ENCODE peak calls at places on chromosome 10, in eight cellular contexts. J is psoas muscle, G is RWPE1, X is dorsolateral prefrontal cortex, Q is HFF-Myc, M is GM12865, D is right lobe of liver, P is AG04450. H is an unnamed sample.

GRCh38 chr10:77249901-77250459 is 387.6 kb downstream of the KCNMA1 start:
- DNase-seq in J (no peak), G (no peak), X (no peak), Q (no peak), M (no peak), D (peak; percentile 85), P (no peak), H (no peak)

GRCh38 chr10:132497788-132498561 is 39.6 kb upstream of the INPP5A start:
- DNase-seq in J (peak; percentile 50), G (no peak), X (no peak), Q (no peak), M (no peak), D (no peak), P (no peak), H (no peak)

GRCh38 chr10:13683017-13683416 is 96.3 kb downstream of the PRPF18 start:
- DNase-seq in J (no peak), G (no peak), X (no peak), Q (no peak), M (no peak), D (no peak), P (no peak), H (no peak)

GRCh38 chr10:110208614-110209398 is 1.4 kb downstream of the MXI1 start:
- DNase-seq in J (peak; percentile 55), G (peak; percentile 54), X (peak; percentile 41), Q (no peak), M (peak; percentile 46), D (no peak), P (no peak), H (no peak)

GRCh38 chr10:5692476-5693358 is 8.1 kb downstream of the TASOR2 start:
- DNase-seq in J (peak; percentile 53), G (peak; percentile 33), X (peak; percentile 38), Q (no peak), M (peak; percentile 83), D (peak; percentile 67), P (no peak), H (peak; percentile 45)

GRCh38 chr10:119199231-119199992 is 8.0 kb upstream of the GRK5 start:
- DNase-seq in J (peak; percentile 60), G (peak; percentile 64), X (peak; percentile 72), Q (peak; percentile 83), M (peak; percentile 80), D (peak; percentile 69), P (no peak), H (peak; percentile 40)

GRCh38 chr10:12419279-12419847 is 70.0 kb downstream of the CAMK1D start:
- DNase-seq in J (peak; percentile 65), G (peak; percentile 89), X (no peak), Q (peak; percentile 66), M (peak; percentile 26), D (peak; percentile 6), P (peak; percentile 93), H (no peak)

GRCh38 chr10:70656489-70656888 is 15.8 kb upstream of the ADAMTS14 start:
- DNase-seq in J (no peak), G (peak; percentile 96), X (no peak), Q (peak; percentile 96), M (peak; percentile 78), D (no peak), P (peak; percentile 98), H (no peak)

GRCh38 chr10:31100176-31100575 is 68.5 kb upstream of the ZNF438 start:
- DNase-seq in J (no peak), G (no peak), X (no peak), Q (no peak), M (no peak), D (no peak), P (no peak), H (no peak)

GRCh38 chr10:34827087-34827766 is 12.1 kb upstream of the PARD3 start:
- DNase-seq in J (no peak), G (no peak), X (no peak), Q (no peak), M (no peak), D (no peak), P (no peak), H (no peak)

GRCh38 chr10:71878327-71879034 is 27.4 kb upstream of the PSAP start:
- DNase-seq in J (no peak), G (no peak), X (no peak), Q (no peak), M (peak; percentile 36), D (no peak), P (no peak), H (no peak)

GRCh38 chr10:123136221-123136805 is 543 bp downstream of the HMX3 start:
- DNase-seq in J (no peak), G (no peak), X (no peak), Q (no peak), M (no peak), D (no peak), P (no peak), H (no peak)

GRCh38 chr10:110864662-110865140 is 7.0 kb upstream of the PDCD4 start:
- DNase-seq in J (no peak), G (no peak), X (no peak), Q (no peak), M (peak; percentile 95), D (no peak), P (no peak), H (no peak)

GRCh38 chr10:117497736-117498135 is 44.8 kb upstream of the EMX2 start:
- DNase-seq in J (no peak), G (no peak), X (no peak), Q (no peak), M (no peak), D (no peak), P (no peak), H (no peak)

GRCh38 chr10:7937315-7937945 is 117.1 kb upstream of the GATA3 start:
- DNase-seq in J (no peak), G (peak; percentile 76), X (no peak), Q (no peak), M (no peak), D (no peak), P (no peak), H (no peak)

GRCh38 chr10:61779950-61780659 is 117.4 kb downstream of the CABCOCO1 start:
- DNase-seq in J (peak; percentile 58), G (peak; percentile 76), X (no peak), Q (no peak), M (no peak), D (no peak), P (no peak), H (no peak)

GRCh38 chr10:132674311-132674710 is 111.6 kb downstream of the NKX6-2 start:
- DNase-seq in J (no peak), G (no peak), X (peak; percentile 11), Q (no peak), M (no peak), D (peak; percentile 13), P (no peak), H (no peak)

GRCh38 chr10:13732485-13732884 is 145.7 kb downstream of the PRPF18 start:
- DNase-seq in J (no peak), G (no peak), X (no peak), Q (no peak), M (no peak), D (no peak), P (no peak), H (no peak)

GRCh38 chr10:3406556-3406955 is 234.0 kb upstream of the PITRM1 start:
- DNase-seq in J (no peak), G (no peak), X (no peak), Q (no peak), M (no peak), D (no peak), P (no peak), H (no peak)

GRCh38 chr10:77267703-77268630 is 369.6 kb downstream of the KCNMA1 start:
- DNase-seq in J (no peak), G (no peak), X (no peak), Q (no peak), M (no peak), D (no peak), P (no peak), H (no peak)

GRCh38 chr10:33743429-33743857 is 409.0 kb upstream of the NRP1 start:
- DNase-seq in J (no peak), G (no peak), X (no peak), Q (no peak), M (peak; percentile 80), D (no peak), P (no peak), H (no peak)

GRCh38 chr10:110872145-110872983 is 636 bp downstream of the PDCD4 start:
- DNase-seq in J (peak; percentile 82), G (peak; percentile 57), X (peak; percentile 62), Q (no peak), M (peak; percentile 88), D (peak; percentile 78), P (no peak), H (peak; percentile 62)

GRCh38 chr10:30701471-30702173 is 72.1 kb upstream of the LYZL2 start:
- DNase-seq in J (no peak), G (no peak), X (no peak), Q (no peak), M (peak; percentile 94), D (no peak), P (no peak), H (no peak)

DNA sequence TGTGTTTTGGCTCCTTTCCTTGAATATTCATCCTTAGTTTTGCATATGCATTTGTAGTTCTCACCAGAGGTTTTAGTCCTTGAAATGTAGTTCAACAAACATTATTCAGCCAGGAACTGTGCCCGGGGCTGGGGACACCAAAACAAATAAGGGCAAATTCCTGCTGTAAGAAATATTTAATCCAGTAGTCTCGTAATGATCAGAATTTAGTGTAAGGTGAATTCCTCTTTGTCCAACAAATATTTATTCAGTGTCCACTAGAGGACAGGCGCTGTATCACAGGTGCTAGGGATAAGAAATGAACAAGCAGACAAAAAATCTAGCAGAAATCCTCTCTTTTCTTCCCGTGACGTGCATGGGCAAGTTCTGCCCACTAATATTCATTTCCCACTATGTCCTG is 17.6 kb downstream of the LGI1 start:
- DNase-seq in J (no peak), G (no peak), X (no peak), Q (no peak), M (no peak), D (peak; percentile 78), P (no peak), H (no peak)
- TF ChIP-seq CTCF in J (no peak), G (no peak), X (no peak), Q (no peak), M (no peak), D (peak; percentile 67), P (no peak), H (no peak)

GRCh38 chr10:68406815-68407585 is at the start of gene RUFY2:
- DNase-seq in J (peak; percentile 90), G (peak; percentile 83), X (peak; percentile 70), Q (peak; percentile 24), M (peak; percentile 88), D (peak; percentile 77), P (peak; percentile 15), H (peak; percentile 82)
- TF ChIP-seq CTCF in J (peak; percentile 95), G (peak; percentile 96), X (peak; percentile 67), Q (peak; percentile 14), M (peak; percentile 75), D (peak; percentile 97), P (peak; percentile 18), H (peak; percentile 89)

GRCh38 chr10:99711129-99711719 is 20.7 kb downstream of the COX15 start:
- DNase-seq in J (no peak), G (peak; percentile 50), X (no peak), Q (peak; percentile 33), M (peak; percentile 56), D (no peak), P (peak; percentile 55), H (no peak)
- TF ChIP-seq CTCF in J (peak; percentile 45), G (peak; percentile 69), X (peak; percentile 59), Q (peak; percentile 51), M (peak; percentile 35), D (peak; percentile 51), P (peak; percentile 69), H (peak; percentile 56)

DNA sequence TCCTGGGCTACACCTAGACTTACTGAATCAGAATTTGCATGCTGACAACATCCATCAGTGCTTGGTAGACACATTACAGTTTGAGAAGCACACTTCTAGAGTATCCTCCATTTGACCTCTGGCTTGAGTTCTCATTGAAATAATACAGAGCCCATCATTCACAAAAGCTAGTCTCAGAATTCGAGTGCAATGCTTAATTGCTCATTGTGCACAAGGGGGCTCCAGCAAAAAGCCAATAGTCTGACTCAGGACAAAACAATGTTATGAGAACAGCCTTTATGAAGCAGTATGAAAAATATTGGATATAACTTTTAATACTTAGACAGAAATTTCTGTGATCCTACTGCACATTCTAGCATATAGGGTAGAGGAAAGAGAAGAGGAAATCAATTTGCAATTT is 105.7 kb upstream of the ANK3 start:
- DNase-seq in J (no peak), G (no peak), X (no peak), Q (no peak), M (no peak), D (no peak), P (no peak), H (no peak)
- TF ChIP-seq CTCF in J (no peak), G (no peak), X (no peak), Q (peak; percentile 9), M (no peak), D (no peak), P (peak; percentile 21), H (no peak)